ENCODE peak calls at places on chromosomes 13 and 19, in eight cellular contexts. F, G, V, M, R, I, E and D are unnamed samples.

GRCh38 chr13:70162141-70162540 is 53.9 kb upstream of the KLHL1 start:
- DNase-seq in F (no peak), G (no peak), V (no peak), M (no peak), R (peak), I (no peak), E (no peak), D (no peak)

GRCh38 chr19:41626877-41627276 is at the start of gene CEACAM4:
- DNase-seq in F (no peak), G (no peak), V (no peak), M (no peak), R (no peak), I (no peak), E (no peak), D (no peak)

GRCh38 chr13:100508391-100508790 is 80.2 kb downstream of the GGACT start:
- DNase-seq in F (no peak), G (no peak), V (no peak), M (no peak), R (peak), I (no peak), E (no peak), D (no peak)

GRCh38 chr13:100341327-100341726 is 247.3 kb downstream of the GGACT start:
- DNase-seq in F (no peak), G (no peak), V (no peak), M (no peak), R (no peak), I (no peak), E (no peak), D (no peak)

GRCh38 chr19:44607049-44607448 is 6.3 kb upstream of the IGSF23 start:
- DNase-seq in F (no peak), G (no peak), V (no peak), M (no peak), R (no peak), I (peak), E (peak), D (no peak)

GRCh38 chr13:40452741-40453665 is 213.4 kb downstream of the FOXO1 start:
- DNase-seq in F (no peak), G (no peak), V (no peak), M (no peak), R (no peak), I (peak), E (no peak), D (no peak)

GRCh38 chr19:40229484-40229883 is 3.0 kb upstream of the CCNP start:
- DNase-seq in F (no peak), G (no peak), V (no peak), M (no peak), R (no peak), I (no peak), E (peak), D (no peak)

GRCh38 chr13:39102981-39103490 is 64.8 kb downstream of the NHLRC3 start:
- DNase-seq in F (no peak), G (no peak), V (no peak), M (no peak), R (no peak), I (no peak), E (no peak), D (peak)

GRCh38 chr19:36136975-36137686 is 2.7 kb upstream of the CAPNS1 start:
- DNase-seq in F (no peak), G (no peak), V (no peak), M (no peak), R (no peak), I (peak), E (peak), D (no peak)

GRCh38 chr19:48821633-48822032 is 10.8 kb upstream of the BCAT2 start:
- DNase-seq in F (no peak), G (no peak), V (no peak), M (no peak), R (no peak), I (no peak), E (no peak), D (no peak)

GRCh38 chr13:93786846-93787245 is 560.2 kb downstream of the GPC6 start:
- DNase-seq in F (no peak), G (no peak), V (no peak), M (no peak), R (no peak), I (no peak), E (no peak), D (no peak)

GRCh38 chr13:29969286-29969685 is 118.9 kb upstream of the UBL3 start:
- DNase-seq in F (no peak), G (no peak), V (no peak), M (no peak), R (no peak), I (no peak), E (peak), D (no peak)

GRCh38 chr19:2716275-2716650 is 4.9 kb downstream of the DIRAS1 start:
- DNase-seq in F (no peak), G (no peak), V (no peak), M (no peak), R (no peak), I (no peak), E (no peak), D (no peak)

GRCh38 chr19:5971714-5972354 is 6.1 kb downstream of the RANBP3 start:
- DNase-seq in F (no peak), G (no peak), V (no peak), M (no peak), R (no peak), I (no peak), E (no peak), D (no peak)

GRCh38 chr13:69737129-69737935 is 370.3 kb upstream of the ATXN8OS start:
- DNase-seq in F (no peak), G (peak), V (no peak), M (no peak), R (no peak), I (no peak), E (no peak), D (no peak)

GRCh38 chr19:29483944-29484581 is 41.7 kb upstream of the VSTM2B start:
- DNase-seq in F (no peak), G (no peak), V (no peak), M (no peak), R (peak), I (no peak), E (no peak), D (no peak)

GRCh38 chr19:43534811-43535761 is 2.1 kb downstream of the ZNF575 start:
- DNase-seq in F (peak), G (peak), V (no peak), M (peak), R (peak), I (no peak), E (peak), D (peak)